ENCODE peak calls at places on chromosomes 4 and X, in five cellular contexts. G, W, Y, R and S are unnamed samples.

GRCh38 chrX:78125148-78125547 is 14.3 kb downstream of the TAF9B start:
- DNase-seq in W (no peak), Y (no peak), R (no peak), G (no peak), S (no peak)

GRCh38 chrX:119692241-119693031 is 532 bp downstream of the SEPTIN6 start:
- DNase-seq in R (peak), W (peak), Y (peak), G (peak), S (no peak)

GRCh38 chr4:2245787-2246275 is 3.9 kb upstream of the HAUS3 start:
- DNase-seq in R (no peak), W (no peak), Y (peak), G (no peak), S (no peak)

GRCh38 chr4:84778041-84778440 is 188.4 kb downstream of the WDFY3 start:
- DNase-seq in W (no peak), G (no peak), Y (no peak), R (no peak), S (no peak)

GRCh38 chr4:148643851-148644250 is 201.6 kb upstream of the NR3C2 start:
- DNase-seq in R (no peak), W (no peak), G (no peak), Y (no peak), S (no peak)

GRCh38 chr4:92254767-92255442 is 48.9 kb upstream of the GRID2 start:
- DNase-seq in G (no peak), R (no peak), Y (no peak), W (no peak), S (peak)

GRCh38 chr4:123891901-123892300 is 495.3 kb downstream of the SPRY1 start:
- DNase-seq in R (no peak), W (no peak), G (no peak), Y (no peak), S (no peak)

GRCh38 chr4:169254546-169254983 is 16.2 kb downstream of the SH3RF1 start:
- DNase-seq in Y (no peak), R (no peak), G (no peak), W (peak), S (no peak)

GRCh38 chr4:82708982-82709381 is 89.6 kb downstream of the SCD5 start:
- DNase-seq in Y (no peak), G (no peak), R (no peak), W (no peak), S (no peak)

GRCh38 chrX:67555578-67556203 is 11.9 kb downstream of the AR start:
- DNase-seq in W (peak), Y (peak), R (peak), G (no peak), S (peak)

GRCh38 chr4:2125831-2126230 is 66.7 kb downstream of the NAT8L start:
- DNase-seq in G (no peak), R (no peak), Y (no peak), W (no peak), S (no peak)

GRCh38 chrX:115311666-115312065 is 22.2 kb downstream of the LUZP4 start:
- DNase-seq in G (no peak), R (peak), Y (peak), W (peak), S (peak)

GRCh38 chrX:100895365-100896075 is 21.4 kb upstream of the NOX1 start:
- DNase-seq in G (no peak), Y (peak), W (peak), R (peak), S (peak)

GRCh38 chrX:71870337-71871098 is 40.1 kb upstream of the NHSL2 start:
- DNase-seq in R (peak), G (no peak), Y (peak), W (peak), S (peak)

GRCh38 chr4:184806711-184807110 is 19.1 kb downstream of the ACSL1 start:
- DNase-seq in W (no peak), Y (no peak), G (no peak), R (no peak), S (no peak)

GRCh38 chr4:184807797-184808718 is 17.7 kb downstream of the ACSL1 start:
- DNase-seq in W (peak), R (no peak), Y (peak), G (no peak), S (peak)

GRCh38 chr4:184810720-184811119 is 15.0 kb downstream of the ACSL1 start:
- DNase-seq in G (no peak), R (no peak), W (no peak), Y (no peak), S (no peak)

GRCh38 chr4:184807261-184807660 is 18.5 kb downstream of the ACSL1 start:
- DNase-seq in G (no peak), R (no peak), W (peak), Y (no peak), S (no peak)

GRCh38 chr4:184808719-184809062 is 17.1 kb downstream of the ACSL1 start:
- DNase-seq in G (no peak), R (no peak), W (no peak), Y (no peak), S (no peak)
- H3K4me3 ChIP-seq in G (no peak), R (no peak), W (no peak), Y (no peak), S (peak)

GRCh38 chr4:848307-848691 is 22.4 kb upstream of the CPLX1 start:
- DNase-seq in R (no peak), G (no peak), Y (peak), W (no peak), S (no peak)

GRCh38 chr4:845836-846251 is 19.9 kb upstream of the CPLX1 start:
- DNase-seq in G (no peak), R (no peak), W (no peak), Y (no peak), S (no peak)

GRCh38 chr4:845233-845835 is 19.4 kb upstream of the CPLX1 start:
- DNase-seq in G (no peak), R (no peak), Y (peak), W (peak), S (no peak)

GRCh38 chr4:848803-849477 is 23.0 kb upstream of the CPLX1 start:
- DNase-seq in G (no peak), Y (peak), R (no peak), W (no peak), S (no peak)

DNA sequence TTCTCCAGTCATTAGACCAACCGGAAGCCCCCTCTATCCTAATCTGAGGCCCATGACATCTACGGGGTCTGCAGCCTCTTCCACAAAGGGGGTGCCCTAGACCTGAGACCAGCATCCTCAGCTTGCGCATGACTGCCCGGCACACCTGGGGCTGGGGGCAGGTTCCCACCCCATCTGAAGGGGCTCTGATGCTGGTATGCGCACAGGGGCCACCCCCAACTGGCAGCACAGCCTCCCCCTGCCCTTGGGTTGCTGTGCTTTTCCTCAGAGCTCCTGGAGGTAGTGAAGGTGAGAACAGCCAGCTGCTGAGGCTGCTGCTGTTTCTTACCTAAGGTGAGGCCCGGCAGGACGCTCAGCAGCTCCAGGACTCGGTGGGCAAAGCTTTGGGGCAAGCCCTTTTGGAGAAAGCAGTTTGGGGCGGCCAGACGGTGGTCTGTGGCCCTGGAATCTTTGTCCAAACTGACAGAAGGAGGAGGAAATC is 18.9 kb upstream of the CPLX1 start:
- DNase-seq in Y (peak), G (no peak), R (no peak), W (no peak), S (no peak)
- H3K4me3 ChIP-seq in Y (no peak), G (no peak), R (no peak), W (no peak), S (no peak)

GRCh38 chr4:108165601-108166000 is 3.1 kb downstream of the LEF1 start:
- DNase-seq in G (no peak), R (no peak), W (no peak), Y (no peak), S (no peak)
- H3K4me3 ChIP-seq in G (peak), R (peak), W (no peak), Y (no peak), S (no peak)

GRCh38 chr4:121669163-121669550 is 27.6 kb downstream of the ANXA5 start:
- DNase-seq in W (peak), R (no peak), G (no peak), Y (no peak), S (no peak)

GRCh38 chr4:121665371-121665770 is 31.4 kb downstream of the ANXA5 start:
- DNase-seq in R (no peak), Y (no peak), W (no peak), G (no peak), S (no peak)

GRCh38 chr4:121666091-121666679 is 30.6 kb downstream of the ANXA5 start:
- DNase-seq in G (no peak), Y (no peak), R (no peak), W (no peak), S (no peak)

GRCh38 chr4:121674191-121674590 is 22.6 kb downstream of the ANXA5 start:
- DNase-seq in Y (no peak), W (no peak), R (no peak), G (no peak), S (no peak)

GRCh38 chr4:121668368-121669162 is 28.2 kb downstream of the ANXA5 start:
- DNase-seq in W (peak), Y (no peak), R (no peak), G (no peak), S (no peak)
- H3K4me3 ChIP-seq in W (no peak), Y (no peak), R (no peak), G (no peak), S (no peak)

GRCh38 chr4:112234952-112235609 is 3.5 kb downstream of the AP1AR start:
- DNase-seq in G (peak), W (peak), Y (peak), R (peak), S (peak)

GRCh38 chr4:112225157-112225556 is 6.4 kb upstream of the AP1AR start:
- DNase-seq in W (no peak), R (no peak), G (no peak), Y (no peak), S (no peak)

GRCh38 chr4:112231779-112232713 is at the start of gene AP1AR:
- DNase-seq in Y (peak), W (peak), R (peak), G (peak), S (peak)

GRCh38 chr4:112236040-112236439 is 4.5 kb downstream of the AP1AR start:
- DNase-seq in Y (no peak), G (no peak), R (no peak), W (no peak), S (no peak)

DNA sequence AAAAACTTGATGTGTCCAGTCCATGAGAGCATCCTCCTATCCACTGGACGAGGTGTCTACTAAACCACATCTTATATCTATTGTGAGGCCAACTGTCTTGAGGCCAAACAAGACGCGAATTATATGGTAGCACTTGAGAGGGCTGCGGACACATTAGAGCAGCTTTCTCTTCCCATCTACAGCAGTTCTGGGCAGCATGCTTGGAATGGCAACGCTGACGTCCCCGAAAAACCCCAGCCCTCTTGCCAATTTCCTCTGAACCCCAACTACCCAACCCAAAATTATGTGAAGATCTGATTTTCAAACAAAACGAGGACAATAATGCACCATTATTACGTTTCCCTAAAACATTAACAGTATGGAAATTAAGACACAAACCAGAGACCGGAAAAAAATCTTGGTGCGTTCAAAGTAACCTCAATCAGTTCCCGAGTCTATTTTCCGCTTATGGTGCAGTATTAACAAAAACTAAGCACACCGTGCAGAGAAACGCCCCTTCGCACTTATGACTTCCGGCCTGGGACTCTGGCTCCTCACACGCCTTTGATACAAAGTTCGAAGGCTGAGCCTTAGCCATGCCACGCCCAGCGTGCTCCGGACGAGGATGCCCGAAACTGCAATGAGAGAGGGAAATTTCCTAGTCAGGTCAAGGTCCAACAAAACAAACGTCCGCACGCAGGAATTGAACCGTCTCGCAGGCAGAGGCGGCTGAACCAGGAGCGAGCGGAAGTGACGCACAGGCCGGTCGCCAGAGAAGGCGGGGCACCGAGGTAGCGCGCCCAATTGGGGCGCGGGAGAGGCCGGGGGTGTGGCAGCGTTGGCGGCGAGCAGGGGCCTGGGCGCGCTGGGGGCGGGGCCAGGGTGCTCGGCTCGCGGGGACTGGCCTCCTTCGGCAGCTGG is 458 bp upstream of the AP1AR start:
- DNase-seq in G (peak), Y (peak), W (peak), R (peak), S (peak)
- H3K4me3 ChIP-seq in G (peak), Y (peak), W (peak), R (peak), S (peak)